ENCODE peak calls at places on chromosomes 11 and 22, in six cellular contexts. W, Q, C, R, T and Y are unnamed samples.

GRCh38 chr11:134126197-134126822 is 57.4 kb downstream of the JAM3 start:
- DNase-seq in W (no peak), Q (no peak), C (no peak), R (no peak), T (no peak), Y (peak; percentile 42)

GRCh38 chr11:69292221-69292648 is 1.7 kb upstream of the MYEOV start:
- DNase-seq in W (no peak), Q (no peak), C (no peak), R (peak; percentile 88), T (no peak), Y (no peak)

GRCh38 chr11:24861440-24861839 is 364.6 kb downstream of the LUZP2 start:
- DNase-seq in W (no peak), Q (no peak), C (no peak), R (no peak), T (no peak), Y (no peak)

GRCh38 chr11:63770763-63771162 is 2.2 kb upstream of the ZFTA start:
- DNase-seq in W (no peak), Q (no peak), C (no peak), R (no peak), T (no peak), Y (no peak)

GRCh38 chr11:20022363-20023081 is 137.8 kb downstream of the DBX1 start:
- DNase-seq in W (peak; percentile 33), Q (no peak), C (no peak), R (no peak), T (peak; percentile 50), Y (no peak)

GRCh38 chr22:24430431-24431308 is 3.3 kb downstream of the ADORA2A start:
- DNase-seq in W (no peak), Q (no peak), C (no peak), R (peak; percentile 79), T (no peak), Y (no peak)

GRCh38 chr11:73585834-73586575 is 11.9 kb downstream of the FAM168A start:
- DNase-seq in W (no peak), Q (no peak), C (no peak), R (no peak), T (no peak), Y (no peak)

GRCh38 chr11:128759597-128759996 is 65.7 kb downstream of the FLI1 start:
- DNase-seq in W (no peak), Q (no peak), C (no peak), R (no peak), T (no peak), Y (no peak)

GRCh38 chr11:1147792-1148191 is 10.0 kb upstream of the MUC5AC start:
- DNase-seq in W (no peak), Q (no peak), C (no peak), R (no peak), T (no peak), Y (no peak)

GRCh38 chr11:287821-288327 is 1.1 kb upstream of the PGGHG start:
- DNase-seq in W (no peak), Q (peak; percentile 15), C (no peak), R (peak; percentile 89), T (no peak), Y (peak; percentile 85)

GRCh38 chr11:130042093-130042591 is 27.6 kb upstream of the APLP2 start:
- DNase-seq in W (peak; percentile 38), Q (no peak), C (no peak), R (no peak), T (no peak), Y (no peak)

GRCh38 chr22:19960491-19961200 is 19.0 kb upstream of the TXNRD2 start:
- DNase-seq in W (no peak), Q (no peak), C (no peak), R (peak; percentile 65), T (no peak), Y (no peak)

GRCh38 chr22:23272834-23273233 is 92.5 kb downstream of the BCR start:
- DNase-seq in W (no peak), Q (no peak), C (no peak), R (no peak), T (no peak), Y (no peak)

GRCh38 chr11:26231252-26231661 is 100.7 kb upstream of the ANO3 start:
- DNase-seq in W (no peak), Q (no peak), C (no peak), R (no peak), T (no peak), Y (no peak)

GRCh38 chr11:70535191-70535971 is 137.1 kb downstream of the CTTN start:
- DNase-seq in W (no peak), Q (no peak), C (no peak), R (no peak), T (no peak), Y (no peak)

GRCh38 chr11:126459691-126460404 is 104.4 kb downstream of the ST3GAL4 start:
- DNase-seq in W (no peak), Q (peak; percentile 36), C (no peak), R (no peak), T (no peak), Y (no peak)

GRCh38 chr11:62026739-62027138 is 59.3 kb upstream of the FTH1 start:
- DNase-seq in W (no peak), Q (no peak), C (no peak), R (no peak), T (no peak), Y (no peak)

GRCh38 chr22:45009881-45010531 is at the start of gene PHF21B:
- DNase-seq in W (peak; percentile 63), Q (peak; percentile 71), C (no peak), R (no peak), T (peak; percentile 41), Y (no peak)

GRCh38 chr11:72228844-72229231 is 4.3 kb downstream of the INPPL1 start:
- DNase-seq in W (no peak), Q (no peak), C (no peak), R (peak; percentile 67), T (no peak), Y (no peak)

GRCh38 chr11:109040303-109040702 is 375.4 kb downstream of the DDX10 start:
- DNase-seq in W (no peak), Q (no peak), C (no peak), R (no peak), T (no peak), Y (no peak)

GRCh38 chr22:44281706-44282637 is 30.8 kb downstream of the SHISAL1 start:
- DNase-seq in W (no peak), Q (no peak), C (no peak), R (no peak), T (no peak), Y (no peak)

GRCh38 chr11:24478718-24479117 is 18.1 kb upstream of the LUZP2 start:
- DNase-seq in W (no peak), Q (no peak), C (no peak), R (no peak), T (no peak), Y (no peak)

GRCh38 chr11:78100276-78101040 is 20.8 kb upstream of the NDUFC2 start:
- DNase-seq in W (no peak), Q (no peak), C (no peak), R (no peak), T (no peak), Y (no peak)

GRCh38 chr22:39462443-39463147 is 5.8 kb downstream of the MGAT3 start:
- DNase-seq in W (no peak), Q (peak; percentile 50), C (no peak), R (no peak), T (no peak), Y (no peak)

GRCh38 chr11:102471474-102471873 is 18.9 kb upstream of the TMEM123 start:
- DNase-seq in W (no peak), Q (no peak), C (no peak), R (no peak), T (no peak), Y (no peak)
- H3K4me3 ChIP-seq in W (no peak overlapping the region), Q (no peak overlapping the region), C (no peak overlapping the region), R (no peak overlapping the region), T (no peak overlapping the region), Y (no peak overlapping the region)

GRCh38 chr11:65780770-65781151 is at the start of gene AP5B1:
- DNase-seq in W (peak; percentile 64), Q (no peak), C (peak; percentile 45), R (peak; percentile 94), T (peak; percentile 74), Y (peak; percentile 91)
- TF ChIP-seq POLR2A in W (peak; percentile 66), Q (no peak), C (peak; percentile 67), R (no peak), T (peak; percentile 46), Y (no peak)

DNA sequence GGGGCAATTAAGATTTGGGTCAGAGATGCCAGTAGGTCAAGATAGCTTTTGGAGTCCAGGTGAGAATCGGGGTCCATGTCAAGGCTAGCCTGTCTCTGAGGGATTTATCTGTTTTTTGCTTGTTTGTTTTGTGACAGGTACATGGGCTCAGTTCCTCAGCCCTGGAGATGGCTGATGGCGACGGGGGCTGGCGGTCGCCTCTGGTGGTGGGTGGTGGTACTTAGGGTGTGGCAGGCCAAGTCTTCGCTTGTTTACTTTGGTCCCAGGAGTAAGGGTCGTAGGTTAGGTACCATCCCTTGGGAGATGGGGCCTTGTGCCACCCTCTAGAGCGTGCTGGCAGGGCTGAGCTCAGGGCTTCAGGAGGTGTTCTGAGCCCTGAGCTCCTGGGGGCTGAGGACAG is 4.7 kb downstream of the SLC25A45 start:
- DNase-seq in W (no peak), Q (no peak), C (no peak), R (no peak), T (no peak), Y (no peak)
- TF ChIP-seq CTCF in W (no peak), Q (no peak), C (no peak), R (no peak), T (no peak), Y (no peak)

GRCh38 chr11:3052567-3052966 is 4.7 kb downstream of the CARS1 start:
- DNase-seq in W (no peak), Q (no peak), C (no peak), R (no peak), T (no peak), Y (no peak)

GRCh38 chr11:3050386-3051325 is 6.6 kb downstream of the CARS1 start:
- DNase-seq in W (no peak), Q (no peak), C (no peak), R (peak; percentile 72), T (no peak), Y (no peak)

GRCh38 chr11:3052109-3052479 is 5.1 kb downstream of the CARS1 start:
- DNase-seq in W (no peak), Q (no peak), C (no peak), R (no peak), T (peak; percentile 19), Y (no peak)

GRCh38 chr11:3049430-3050243 is 7.6 kb downstream of the CARS1 start:
- DNase-seq in W (peak; percentile 90), Q (peak; percentile 71), C (peak; percentile 91), R (peak; percentile 92), T (peak; percentile 83), Y (peak; percentile 96)

GRCh38 chr11:3051435-3052108 is 5.7 kb downstream of the CARS1 start:
- DNase-seq in W (no peak), Q (no peak), C (no peak), R (peak; percentile 29), T (no peak), Y (no peak)
- H3K4me3 ChIP-seq in W (no peak overlapping the region), Q (no peak overlapping the region), C (no peak overlapping the region), R (no peak overlapping the region), T (no peak overlapping the region), Y (no peak overlapping the region)

GRCh38 chr22:46753761-46754109 is 8.7 kb upstream of the TBC1D22A start:
- DNase-seq in W (no peak), Q (no peak), C (no peak), R (no peak), T (no peak), Y (no peak)

GRCh38 chr22:46752911-46753310 is 9.5 kb upstream of the TBC1D22A start:
- DNase-seq in W (no peak), Q (no peak), C (no peak), R (no peak), T (no peak), Y (no peak)

GRCh38 chr22:46753360-46753759 is 9.1 kb upstream of the TBC1D22A start:
- DNase-seq in W (no peak), Q (no peak), C (peak; percentile 63), R (no peak), T (no peak), Y (no peak)

GRCh38 chr22:46754826-46755225 is 7.6 kb upstream of the TBC1D22A start:
- DNase-seq in W (no peak), Q (no peak), C (no peak), R (no peak), T (no peak), Y (no peak)

GRCh38 chr22:46754110-46754799 is 8.2 kb upstream of the TBC1D22A start:
- DNase-seq in W (peak; percentile 90), Q (peak; percentile 86), C (peak; percentile 90), R (peak; percentile 91), T (peak; percentile 98), Y (peak; percentile 89)
- TF ChIP-seq POLR2A in W (peak; percentile 51), Q (no peak), C (peak; percentile 76), R (peak; percentile 19), T (no peak), Y (no peak)